ENCODE peak calls at places on chromosomes 5 and 9, in five cellular contexts. Y is ELF-1, R is NCI-H345, J is HTR-8/SVneo, I is GM04504. W is an unnamed sample.

GRCh38 chr9:112233769-112234168 is 58.7 kb upstream of the SUSD1 start:
- DNase-seq in Y (no peak), R (no peak), J (no peak), I (peak), W (peak)

GRCh38 chr9:117546894-117547293 is 132.0 kb upstream of the ASTN2 start:
- DNase-seq in Y (peak), R (no peak), J (no peak), I (no peak), W (no peak)

GRCh38 chr9:127186799-127187198 is 64.4 kb upstream of the ANGPTL2 start:
- DNase-seq in Y (no peak), R (no peak), J (no peak), I (no peak), W (no peak)

GRCh38 chr9:128275198-128276007 is at the start of gene GOLGA2:
- DNase-seq in Y (peak), R (peak), J (peak), I (no peak), W (no peak)

GRCh38 chr5:115575167-115576070 is 26.9 kb downstream of the TICAM2 start:
- DNase-seq in Y (no peak), R (no peak), J (peak), I (no peak), W (peak)

GRCh38 chr9:131810351-131811170 is 70.7 kb upstream of the RAPGEF1 start:
- DNase-seq in Y (no peak), R (peak), J (no peak), I (no peak), W (no peak)

GRCh38 chr9:135507104-135508035 is 6.9 kb downstream of the MRPS2 start:
- DNase-seq in Y (no peak), R (no peak), J (no peak), I (no peak), W (no peak)

GRCh38 chr5:171299851-171300250 is 9.2 kb upstream of the TLX3 start:
- DNase-seq in Y (no peak), R (no peak), J (no peak), I (no peak), W (no peak)

GRCh38 chr5:51544386-51544785 is 161.1 kb downstream of the ISL1 start:
- DNase-seq in Y (no peak), R (no peak), J (no peak), I (no peak), W (no peak)

GRCh38 chr5:15634771-15635347 is 134.9 kb downstream of the FBXL7 start:
- DNase-seq in Y (no peak), R (no peak), J (no peak), I (no peak), W (no peak)

GRCh38 chr5:11724947-11725346 is 179.3 kb downstream of the CTNND2 start:
- DNase-seq in Y (no peak), R (no peak), J (no peak), I (no peak), W (no peak)

GRCh38 chr5:152177626-152178349 is 227.3 kb downstream of the NMUR2 start:
- DNase-seq in Y (no peak), R (no peak), J (no peak), I (no peak), W (no peak)

GRCh38 chr9:70053864-70054263 is 10.2 kb downstream of the MAMDC2 start:
- DNase-seq in Y (no peak), R (no peak), J (no peak), I (no peak), W (no peak)

GRCh38 chr5:96373006-96373405 is 60.0 kb downstream of the PCSK1 start:
- DNase-seq in Y (no peak), R (no peak), J (no peak), I (no peak), W (no peak)

GRCh38 chr5:122661496-122662180 is 113.2 kb upstream of the SNX2 start:
- DNase-seq in Y (no peak), R (no peak), J (no peak), I (no peak), W (peak)

GRCh38 chr5:95761771-95762680 is 30.9 kb downstream of the RHOBTB3 start:
- DNase-seq in Y (no peak), R (no peak), J (peak), I (peak), W (peak)

GRCh38 chr9:68852941-68853340 is 147.9 kb downstream of the PIP5K1B start:
- DNase-seq in Y (no peak), R (no peak), J (no peak), I (no peak), W (no peak)

GRCh38 chr9:116278326-116278725 is 124.7 kb downstream of the PAPPA start:
- DNase-seq in Y (no peak), R (no peak), J (no peak), I (no peak), W (no peak)

W was measured in skeletal muscle cell.